ENCODE peak calls at places on chromosomes 7 and 10, in ten cellular contexts. One of them, this sample, is unnamed.

GRCh38 chr7:3309140-3309539 is 8.1 kb downstream of the SDK1 start:
- DNase-seq in Peyer's patch: no peak
- DNase-seq in IMR-90: peak
- DNase-seq in transverse colon: no peak
- DNase-seq in A549: no peak
- DNase-seq in tibial nerve: no peak
- DNase-seq in stomach: no peak
- DNase-seq in breast epithelium: no peak
- DNase-seq in HCT116: no peak
- DNase-seq in NB4: no peak
- DNase-seq in this sample: no peak

GRCh38 chr7:29044529-29044928 is 86.4 kb upstream of the TRIL start:
- DNase-seq in HCT116: no peak
- DNase-seq in stomach: no peak
- DNase-seq in A549: no peak
- DNase-seq in transverse colon: no peak
- DNase-seq in breast epithelium: no peak
- DNase-seq in tibial nerve: no peak
- DNase-seq in Peyer's patch: no peak
- DNase-seq in IMR-90: no peak
- DNase-seq in NB4: no peak
- DNase-seq in this sample: no peak

GRCh38 chr7:46080595-46081159 is 159.6 kb upstream of the IGFBP3 start:
- DNase-seq in stomach: no peak
- DNase-seq in IMR-90: peak
- DNase-seq in tibial nerve: no peak
- DNase-seq in NB4: no peak
- DNase-seq in breast epithelium: no peak
- DNase-seq in transverse colon: no peak
- DNase-seq in A549: no peak
- DNase-seq in Peyer's patch: no peak
- DNase-seq in HCT116: no peak
- DNase-seq in this sample: no peak

GRCh38 chr10:86918022-86918471 is 39.4 kb downstream of the MMRN2 start:
- DNase-seq in NB4: no peak
- DNase-seq in stomach: no peak
- DNase-seq in tibial nerve: no peak
- DNase-seq in IMR-90: peak
- DNase-seq in Peyer's patch: no peak
- DNase-seq in A549: no peak
- DNase-seq in breast epithelium: no peak
- DNase-seq in HCT116: no peak
- DNase-seq in transverse colon: no peak
- DNase-seq in this sample: no peak

GRCh38 chr7:151735854-151736402 is 141.0 kb downstream of the PRKAG2 start:
- DNase-seq in NB4: no peak
- DNase-seq in transverse colon: no peak
- DNase-seq in IMR-90: no peak
- DNase-seq in breast epithelium: no peak
- DNase-seq in tibial nerve: no peak
- DNase-seq in stomach: no peak
- DNase-seq in A549: no peak
- DNase-seq in HCT116: no peak
- DNase-seq in Peyer's patch: no peak
- DNase-seq in this sample: no peak

GRCh38 chr7:152883858-152884257 is 124.3 kb downstream of the ACTR3B start:
- DNase-seq in IMR-90: no peak
- DNase-seq in transverse colon: no peak
- DNase-seq in Peyer's patch: no peak
- DNase-seq in breast epithelium: no peak
- DNase-seq in A549: no peak
- DNase-seq in stomach: no peak
- DNase-seq in tibial nerve: no peak
- DNase-seq in HCT116: no peak
- DNase-seq in NB4: no peak
- DNase-seq in this sample: no peak

GRCh38 chr7:149496642-149497391 is 792 bp downstream of the ZNF746 start:
- DNase-seq in breast epithelium: no peak
- DNase-seq in Peyer's patch: peak
- DNase-seq in A549: no peak
- DNase-seq in IMR-90: peak
- DNase-seq in transverse colon: peak
- DNase-seq in NB4: peak
- DNase-seq in HCT116: no peak
- DNase-seq in tibial nerve: peak
- DNase-seq in stomach: peak
- DNase-seq in this sample: peak

GRCh38 chr10:20257422-20257821 is 441.2 kb downstream of the PLXDC2 start:
- DNase-seq in breast epithelium: no peak
- DNase-seq in HCT116: no peak
- DNase-seq in transverse colon: no peak
- DNase-seq in IMR-90: no peak
- DNase-seq in Peyer's patch: no peak
- DNase-seq in tibial nerve: no peak
- DNase-seq in A549: no peak
- DNase-seq in NB4: no peak
- DNase-seq in stomach: no peak
- DNase-seq in this sample: no peak

GRCh38 chr7:129790136-129790535 is 162.6 kb downstream of the UBE2H start:
- DNase-seq in transverse colon: no peak
- DNase-seq in stomach: no peak
- DNase-seq in NB4: no peak
- DNase-seq in breast epithelium: no peak
- DNase-seq in A549: no peak
- DNase-seq in Peyer's patch: no peak
- DNase-seq in tibial nerve: no peak
- DNase-seq in IMR-90: peak
- DNase-seq in HCT116: no peak
- DNase-seq in this sample: no peak

GRCh38 chr10:60963441-60964256 is 19.7 kb upstream of the RHOBTB1 start:
- DNase-seq in breast epithelium: no peak
- DNase-seq in tibial nerve: no peak
- DNase-seq in IMR-90: peak
- DNase-seq in Peyer's patch: no peak
- DNase-seq in A549: no peak
- DNase-seq in NB4: no peak
- DNase-seq in HCT116: no peak
- DNase-seq in transverse colon: no peak
- DNase-seq in stomach: no peak
- DNase-seq in this sample: no peak

DNA sequence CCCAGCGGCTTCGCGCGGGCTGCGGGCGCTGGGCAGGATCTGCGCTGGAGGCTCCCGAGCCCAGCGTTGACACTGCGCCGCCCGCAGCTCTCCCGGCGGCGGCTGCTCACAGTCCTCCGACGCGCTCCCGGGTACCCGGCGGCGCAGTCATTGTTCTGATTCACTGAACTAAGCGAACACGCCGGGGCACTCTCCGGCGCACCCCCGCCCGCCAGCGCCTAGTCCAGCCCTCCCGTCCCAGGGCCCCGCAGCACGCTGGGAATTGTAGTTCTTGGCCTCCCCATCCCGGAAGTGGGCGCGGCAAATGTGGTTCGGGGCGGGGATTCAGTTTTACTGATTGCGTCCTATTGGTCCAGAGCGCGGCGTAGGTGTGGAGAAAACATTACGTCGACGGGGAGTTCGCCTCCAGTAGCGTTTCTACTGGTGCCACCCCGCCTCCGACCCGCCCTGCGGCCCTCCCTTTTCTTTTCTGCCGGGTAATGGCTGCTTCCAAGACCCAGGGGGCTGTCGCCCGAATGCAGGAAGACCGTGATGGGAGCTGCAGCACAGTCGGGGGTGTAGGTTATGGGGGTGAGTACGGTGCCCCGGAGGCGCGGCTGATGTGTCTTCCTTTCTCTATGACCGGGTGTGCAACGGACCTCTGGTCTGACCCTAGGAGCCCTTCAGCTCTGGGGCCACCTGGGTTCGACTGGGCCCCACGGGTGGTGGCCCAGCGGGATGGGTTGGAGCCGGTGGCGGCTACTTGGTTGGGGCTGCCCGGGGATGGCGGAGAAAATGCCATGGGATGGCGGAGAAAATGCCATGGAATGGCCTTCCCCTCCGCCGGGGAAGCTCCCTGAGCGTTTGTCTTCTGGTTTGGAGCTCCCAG is at the start of the genes DOCK4 and ZNF277:
- DNase-seq in transverse colon: peak
- DNase-seq in Peyer's patch: peak
- DNase-seq in IMR-90: peak
- DNase-seq in tibial nerve: peak
- DNase-seq in HCT116: peak
- DNase-seq in NB4: peak
- DNase-seq in stomach: peak
- DNase-seq in breast epithelium: peak
- DNase-seq in A549: peak
- DNase-seq in this sample: peak
- TF ChIP-seq POLR2A in transverse colon: peak
- TF ChIP-seq POLR2A in Peyer's patch: peak
- TF ChIP-seq POLR2A in IMR-90: peak
- TF ChIP-seq POLR2A in tibial nerve: peak
- TF ChIP-seq POLR2A in HCT116: no peak
- TF ChIP-seq POLR2A in NB4: no peak
- TF ChIP-seq POLR2A in stomach: no peak
- TF ChIP-seq POLR2A in breast epithelium: peak
- TF ChIP-seq POLR2A in A549: peak
- TF ChIP-seq POLR2A in this sample: peak

GRCh38 chr10:128210215-128211063 is 84.2 kb upstream of the MKI67 start:
- DNase-seq in tibial nerve: peak
- DNase-seq in A549: peak
- DNase-seq in NB4: peak
- DNase-seq in transverse colon: peak
- DNase-seq in HCT116: peak
- DNase-seq in IMR-90: no peak
- DNase-seq in stomach: peak
- DNase-seq in breast epithelium: peak
- DNase-seq in Peyer's patch: peak
- DNase-seq in this sample: peak
- TF ChIP-seq POLR2A in tibial nerve: no peak
- TF ChIP-seq POLR2A in A549: peak
- TF ChIP-seq POLR2A in NB4: no peak
- TF ChIP-seq POLR2A in transverse colon: peak
- TF ChIP-seq POLR2A in HCT116: no peak
- TF ChIP-seq POLR2A in IMR-90: no peak
- TF ChIP-seq POLR2A in stomach: no peak
- TF ChIP-seq POLR2A in breast epithelium: no peak
- TF ChIP-seq POLR2A in Peyer's patch: no peak
- TF ChIP-seq POLR2A in this sample: no peak

GRCh38 chr10:59791602-59792001 is 38.3 kb upstream of the MRLN start:
- DNase-seq in tibial nerve: no peak
- DNase-seq in HCT116: no peak
- DNase-seq in NB4: no peak
- DNase-seq in breast epithelium: no peak
- DNase-seq in transverse colon: no peak
- DNase-seq in Peyer's patch: no peak
- DNase-seq in IMR-90: no peak
- DNase-seq in A549: no peak
- DNase-seq in stomach: no peak
- DNase-seq in this sample: no peak
- TF ChIP-seq POLR2A in tibial nerve: no peak
- TF ChIP-seq POLR2A in HCT116: no peak
- TF ChIP-seq POLR2A in NB4: no peak
- TF ChIP-seq POLR2A in breast epithelium: no peak
- TF ChIP-seq POLR2A in transverse colon: no peak
- TF ChIP-seq POLR2A in Peyer's patch: no peak
- TF ChIP-seq POLR2A in IMR-90: no peak
- TF ChIP-seq POLR2A in A549: no peak
- TF ChIP-seq POLR2A in stomach: no peak
- TF ChIP-seq POLR2A in this sample: no peak

GRCh38 chr10:116634126-116634975 is 13.6 kb downstream of the PNLIPRP2 start:
- DNase-seq in HCT116: peak
- DNase-seq in IMR-90: no peak
- DNase-seq in NB4: no peak
- DNase-seq in Peyer's patch: no peak
- DNase-seq in stomach: no peak
- DNase-seq in transverse colon: no peak
- DNase-seq in A549: no peak
- DNase-seq in breast epithelium: no peak
- DNase-seq in tibial nerve: no peak
- DNase-seq in this sample: no peak
- TF ChIP-seq POLR2A in HCT116: no peak
- TF ChIP-seq POLR2A in IMR-90: no peak
- TF ChIP-seq POLR2A in NB4: no peak
- TF ChIP-seq POLR2A in Peyer's patch: no peak
- TF ChIP-seq POLR2A in stomach: no peak
- TF ChIP-seq POLR2A in transverse colon: no peak
- TF ChIP-seq POLR2A in A549: no peak
- TF ChIP-seq POLR2A in breast epithelium: no peak
- TF ChIP-seq POLR2A in tibial nerve: no peak
- TF ChIP-seq POLR2A in this sample: no peak

GRCh38 chr7:44802418-44803025 is 6.0 kb downstream of the PPIA start:
- DNase-seq in A549: no peak
- DNase-seq in IMR-90: no peak
- DNase-seq in NB4: peak
- DNase-seq in stomach: no peak
- DNase-seq in HCT116: no peak
- DNase-seq in breast epithelium: no peak
- DNase-seq in tibial nerve: no peak
- DNase-seq in transverse colon: no peak
- DNase-seq in Peyer's patch: no peak
- DNase-seq in this sample: no peak
- TF ChIP-seq POLR2A in A549: no peak
- TF ChIP-seq POLR2A in IMR-90: no peak
- TF ChIP-seq POLR2A in NB4: no peak
- TF ChIP-seq POLR2A in stomach: no peak
- TF ChIP-seq POLR2A in HCT116: no peak
- TF ChIP-seq POLR2A in breast epithelium: no peak
- TF ChIP-seq POLR2A in tibial nerve: no peak
- TF ChIP-seq POLR2A in transverse colon: no peak
- TF ChIP-seq POLR2A in Peyer's patch: no peak
- TF ChIP-seq POLR2A in this sample: peak

GRCh38 chr10:102132563-102133372 is at the start of gene PPRC1:
- DNase-seq in breast epithelium: peak
- DNase-seq in transverse colon: peak
- DNase-seq in stomach: peak
- DNase-seq in tibial nerve: peak
- DNase-seq in HCT116: peak
- DNase-seq in A549: peak
- DNase-seq in NB4: peak
- DNase-seq in Peyer's patch: peak
- DNase-seq in IMR-90: peak
- DNase-seq in this sample: peak
- TF ChIP-seq POLR2A in breast epithelium: no peak
- TF ChIP-seq POLR2A in transverse colon: peak
- TF ChIP-seq POLR2A in stomach: no peak
- TF ChIP-seq POLR2A in tibial nerve: peak
- TF ChIP-seq POLR2A in HCT116: peak
- TF ChIP-seq POLR2A in A549: peak
- TF ChIP-seq POLR2A in NB4: peak
- TF ChIP-seq POLR2A in Peyer's patch: peak
- TF ChIP-seq POLR2A in IMR-90: peak
- TF ChIP-seq POLR2A in this sample: peak

DNA sequence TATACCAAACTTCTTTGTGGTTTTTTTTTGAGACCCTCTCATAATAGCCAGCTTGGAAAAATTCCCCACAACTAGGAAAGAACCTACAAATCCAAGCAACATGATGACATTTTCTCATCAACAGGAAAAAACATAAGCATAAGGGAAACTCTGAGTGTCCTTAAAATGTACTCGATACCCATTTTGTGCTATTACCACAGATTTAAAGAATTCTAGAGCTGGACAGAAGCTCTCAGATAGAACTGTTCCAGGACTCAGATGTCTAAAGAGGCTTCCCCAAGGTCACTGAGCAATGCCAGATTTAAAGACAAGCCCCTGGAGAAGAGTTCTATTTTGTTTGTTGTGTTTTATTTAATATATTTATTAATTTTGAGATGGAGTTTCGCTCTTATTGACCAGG is 214.9 kb upstream of the KLF14 start:
- DNase-seq in NB4: no peak
- DNase-seq in tibial nerve: no peak
- DNase-seq in stomach: no peak
- DNase-seq in A549: no peak
- DNase-seq in breast epithelium: no peak
- DNase-seq in transverse colon: no peak
- DNase-seq in HCT116: no peak
- DNase-seq in IMR-90: no peak
- DNase-seq in Peyer's patch: no peak
- DNase-seq in this sample: no peak
- TF ChIP-seq POLR2A in NB4: no peak
- TF ChIP-seq POLR2A in tibial nerve: no peak
- TF ChIP-seq POLR2A in stomach: no peak
- TF ChIP-seq POLR2A in A549: no peak
- TF ChIP-seq POLR2A in breast epithelium: no peak
- TF ChIP-seq POLR2A in transverse colon: no peak
- TF ChIP-seq POLR2A in HCT116: no peak
- TF ChIP-seq POLR2A in IMR-90: no peak
- TF ChIP-seq POLR2A in Peyer's patch: no peak
- TF ChIP-seq POLR2A in this sample: no peak